ENCODE peak calls at places on chromosomes 12 and 14, in eight cellular contexts. C is stomach; J is H54; Y is stimulated activated CD4-positive, alpha-beta T cell treated with anti-CD3 and anti-CD28 coated beads, Interleukin-1b, Interleukin-23, amount 100 ng/mL, for 24 hours; R is endothelial cell; I is adrenal gland; N is T follicular helper cell; K is amygdala. G is an unnamed sample.

GRCh38 chr14:58099682-58100081 is 52.3 kb downstream of the ARMH4 start:
- DNase-seq in C (no peak), K (no peak), J (no peak), N (no peak), I (no peak), Y (no peak), R (no peak), G (no peak)

GRCh38 chr14:76566439-76566838 is 190.5 kb downstream of the ESRRB start:
- DNase-seq in C (no peak), Y (no peak), I (no peak), J (no peak), N (no peak), K (no peak), R (no peak), G (no peak)

GRCh38 chr12:2101798-2102197 is 49.0 kb downstream of the CACNA1C start:
- DNase-seq in J (peak), N (no peak), I (no peak), R (no peak), Y (no peak), K (no peak), C (no peak), G (no peak)

GRCh38 chr14:23143911-23144310 is 24.9 kb upstream of the CEBPE start:
- DNase-seq in N (no peak), R (no peak), J (no peak), I (no peak), C (no peak), K (no peak), Y (no peak), G (no peak)

GRCh38 chr12:122117979-122118378 is 39.4 kb downstream of the MLXIP start:
- DNase-seq in Y (no peak), J (no peak), K (no peak), I (no peak), N (no peak), R (no peak), C (no peak), G (no peak)

GRCh38 chr12:64820593-64820992 is 3.9 kb upstream of the TBC1D30 start:
- DNase-seq in J (no peak), R (no peak), I (no peak), C (no peak), K (no peak), N (no peak), Y (no peak), G (no peak)

GRCh38 chr14:89507926-89508460 is 91.0 kb upstream of the FOXN3 start:
- DNase-seq in Y (no peak), J (peak), I (no peak), N (no peak), R (no peak), K (no peak), C (no peak), G (no peak)

GRCh38 chr12:107379852-107380567 is 286.7 kb upstream of the CRY1 start:
- DNase-seq in K (no peak), N (no peak), J (no peak), I (no peak), R (no peak), Y (no peak), C (peak), G (no peak)